ENCODE peak calls at places on chromosome 14, in four cellular contexts. O, A, Q and N are unnamed samples.

GRCh38 chr14:39396448-39396847 is 35.8 kb downstream of the FBXO33 start:
- DNase-seq in O (no peak), A (no peak), Q (no peak), N (no peak)

GRCh38 chr14:87643005-87643404 is 350.0 kb downstream of the GALC start:
- DNase-seq in O (no peak), A (no peak), Q (no peak), N (no peak)

GRCh38 chr14:55705651-55706340 is 125.8 kb downstream of the KTN1 start:
- DNase-seq in O (peak), A (no peak), Q (no peak), N (peak)

GRCh38 chr14:60266021-60266937 is 17.3 kb downstream of the PPM1A start:
- DNase-seq in O (no peak), A (peak), Q (no peak), N (no peak)

GRCh38 chr14:55556929-55557623 is 22.9 kb upstream of the KTN1 start:
- DNase-seq in O (peak), A (no peak), Q (no peak), N (peak)

GRCh38 chr14:75273272-75274044 is 5.2 kb upstream of the FOS start:
- DNase-seq in O (peak), A (no peak), Q (peak), N (no peak)

GRCh38 chr14:20935303-20935984 is 19.8 kb upstream of the RNASE2 start:
- DNase-seq in O (no peak), A (no peak), Q (no peak), N (no peak)

GRCh38 chr14:98925362-98926040 is 346.5 kb downstream of the BCL11B start:
- DNase-seq in O (no peak), A (no peak), Q (peak), N (no peak)

GRCh38 chr14:56650977-56651376 is 71.4 kb downstream of the TMEM260 start:
- DNase-seq in O (no peak), A (no peak), Q (no peak), N (no peak)

GRCh38 chr14:99273025-99273723 is 1.2 kb upstream of the BCL11B start:
- DNase-seq in O (no peak), A (peak), Q (no peak), N (no peak)

GRCh38 chr14:105491366-105492006 is 440 bp downstream of the TEDC1 start:
- DNase-seq in O (peak), A (peak), Q (peak), N (peak)

GRCh38 chr14:74655597-74656389 is 43.8 kb upstream of the LTBP2 start:
- DNase-seq in O (no peak), A (no peak), Q (no peak), N (peak)

GRCh38 chr14:50821471-50822464 is 9.2 kb downstream of the NIN start:
- DNase-seq in O (no peak), A (no peak), Q (peak), N (no peak)

DNA sequence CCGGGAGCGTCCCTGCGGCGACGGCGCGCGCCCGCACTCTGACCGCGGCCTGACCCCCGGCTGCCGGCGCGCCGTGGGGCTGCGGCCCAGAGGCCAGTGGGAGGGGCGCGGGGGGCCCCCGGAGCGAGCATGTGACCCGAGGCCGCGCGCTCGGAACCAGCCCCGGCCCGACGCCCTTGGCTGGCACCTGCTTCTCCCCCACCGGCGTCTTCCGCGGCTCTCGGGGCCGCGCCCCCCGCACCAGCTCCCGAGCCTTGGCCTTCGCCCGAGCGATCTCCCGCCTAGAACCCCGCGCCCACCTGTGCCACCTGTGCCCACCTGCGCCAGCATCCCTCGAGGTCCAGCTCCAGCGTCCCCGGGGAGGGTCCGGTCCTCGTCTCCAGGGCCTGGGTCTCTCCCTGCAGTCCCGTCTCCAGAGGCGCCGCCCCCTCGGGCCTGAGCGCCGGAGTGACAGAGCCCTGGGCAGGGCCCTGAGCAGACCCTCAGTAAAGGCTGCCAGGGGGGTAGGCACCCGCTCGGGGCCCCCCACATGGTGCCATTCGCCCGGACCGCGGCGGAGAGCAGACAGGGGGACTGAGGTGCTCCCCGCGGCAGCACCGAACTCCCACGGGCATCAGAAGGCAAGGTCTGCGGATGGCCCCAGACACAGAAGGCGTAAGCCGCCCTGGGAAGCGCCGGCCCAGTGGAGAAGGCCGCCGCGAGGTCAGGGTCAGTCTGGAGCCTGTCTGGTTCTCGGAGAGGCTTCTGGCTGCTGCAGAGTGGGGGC is 762 bp upstream of the PPP1R13B start:
- DNase-seq in O (no peak), A (no peak), Q (peak), N (no peak)
- H3K27ac ChIP-seq in O (peak), A (peak), Q (peak), N (peak)

DNA sequence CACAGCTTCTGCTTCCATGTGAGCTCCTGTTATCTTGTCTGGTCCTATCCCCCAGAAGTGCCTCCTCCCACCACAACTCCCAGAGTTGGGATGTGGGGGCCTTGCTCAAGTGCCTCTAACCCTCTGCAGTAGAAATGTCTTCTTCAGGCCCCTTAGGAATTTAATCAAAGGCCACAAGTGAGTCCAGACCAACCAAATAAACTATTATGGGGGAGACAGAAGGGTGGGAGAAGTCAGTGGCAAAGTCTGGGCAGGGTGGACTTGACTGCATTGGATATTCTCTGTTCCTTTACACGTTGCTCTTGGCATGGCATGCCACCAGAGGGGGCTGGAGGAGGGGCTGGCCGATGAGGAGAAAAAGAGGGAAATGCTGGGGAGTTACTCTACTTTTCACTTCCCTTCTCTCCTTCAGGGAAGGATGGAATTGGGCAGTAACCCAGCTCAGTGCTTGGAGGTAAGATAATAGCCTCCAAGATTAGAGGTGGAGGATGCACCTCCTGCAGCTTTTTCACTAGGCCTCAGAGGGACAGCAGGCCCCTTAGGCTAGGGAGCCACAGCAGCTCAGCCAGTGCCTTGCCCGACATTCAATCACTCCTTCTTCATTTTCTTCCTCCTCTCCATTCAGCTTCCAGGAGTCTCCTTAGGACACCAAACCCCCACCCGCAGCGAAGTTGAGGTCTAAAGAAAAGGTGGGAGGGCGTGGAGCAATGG is 1.2 kb upstream of the AP1G2 start:
- DNase-seq in O (no peak), A (no peak), Q (no peak), N (no peak)
- H3K27ac ChIP-seq in O (peak), A (peak), Q (no peak), N (no peak)

DNA sequence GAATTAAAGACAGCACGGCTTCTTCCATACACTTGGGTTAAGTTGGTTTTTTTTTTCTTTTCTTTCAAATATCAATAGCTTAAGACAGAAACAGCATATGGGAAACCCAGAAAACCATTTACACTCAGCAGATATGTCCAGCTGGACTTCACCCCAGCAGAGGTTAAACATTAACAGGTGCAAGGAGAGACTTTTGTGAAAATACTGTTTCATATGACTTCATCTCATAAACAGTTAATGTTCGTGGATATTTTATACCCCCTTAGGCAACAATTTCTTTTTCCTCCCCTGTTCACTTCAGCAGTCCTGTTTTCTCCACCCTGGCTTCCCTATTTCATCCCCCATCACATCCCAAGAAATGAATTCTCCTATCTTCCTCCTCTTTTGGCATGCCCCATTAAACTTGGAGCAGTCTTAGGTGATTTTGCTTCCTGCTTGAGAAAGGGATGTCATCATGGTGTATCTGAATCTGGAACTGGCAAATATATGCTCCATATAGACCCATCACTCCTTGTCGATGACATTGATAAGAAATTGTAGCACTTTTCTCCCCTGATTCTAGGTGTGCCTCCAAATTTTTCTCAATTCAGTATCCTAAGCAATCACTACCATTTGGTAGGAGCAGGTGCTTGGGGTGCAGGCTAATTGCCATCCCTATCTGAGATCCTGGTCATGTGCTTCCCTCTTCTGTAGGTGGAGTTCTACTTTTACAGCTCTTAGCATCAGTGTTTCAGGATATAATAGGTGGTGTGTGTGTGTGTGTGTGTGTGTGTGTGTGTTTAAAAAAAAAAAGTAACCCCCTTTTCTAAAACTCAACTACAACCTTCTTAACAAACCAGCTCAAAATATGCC is 67.9 kb downstream of the BMP4 start:
- DNase-seq in O (no peak), A (no peak), Q (no peak), N (no peak)
- H3K27ac ChIP-seq in O (no peak), A (peak), Q (no peak), N (no peak)

DNA sequence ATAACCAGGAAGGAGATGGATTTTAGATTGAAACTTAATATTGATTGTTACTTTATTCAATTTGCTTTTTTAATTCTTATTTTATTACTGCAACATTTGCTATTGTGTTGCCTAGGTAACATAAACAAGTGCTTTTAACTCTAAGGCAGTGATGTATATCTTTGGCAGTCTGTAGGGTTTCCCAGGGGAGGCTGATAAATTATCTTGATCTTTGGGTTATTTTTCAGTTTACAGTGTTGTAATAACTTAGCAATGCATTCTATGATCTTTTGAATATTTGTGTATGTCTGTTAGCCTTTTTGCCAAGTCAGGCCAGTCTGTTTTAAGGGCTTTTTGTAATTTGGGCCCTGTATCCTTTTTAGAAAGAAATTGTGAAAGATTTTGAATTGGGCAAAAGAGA is 7.8 kb upstream of the DTD2 start:
- DNase-seq in O (no peak), A (no peak), Q (no peak), N (no peak)
- H3K27ac ChIP-seq in O (no peak), A (no peak), Q (no peak), N (no peak)

GRCh38 chr14:89620436-89620835 is 203.4 kb upstream of the FOXN3 start:
- DNase-seq in O (no peak), A (no peak), Q (no peak), N (no peak)

GRCh38 chr14:89618309-89618708 is 201.3 kb upstream of the FOXN3 start:
- DNase-seq in O (no peak), A (no peak), Q (no peak), N (no peak)

GRCh38 chr14:89621009-89621421 is 204.0 kb upstream of the FOXN3 start:
- DNase-seq in O (no peak), A (no peak), Q (no peak), N (no peak)

GRCh38 chr14:89618821-89619551 is 202.0 kb upstream of the FOXN3 start:
- DNase-seq in O (no peak), A (peak), Q (peak), N (no peak)

DNA sequence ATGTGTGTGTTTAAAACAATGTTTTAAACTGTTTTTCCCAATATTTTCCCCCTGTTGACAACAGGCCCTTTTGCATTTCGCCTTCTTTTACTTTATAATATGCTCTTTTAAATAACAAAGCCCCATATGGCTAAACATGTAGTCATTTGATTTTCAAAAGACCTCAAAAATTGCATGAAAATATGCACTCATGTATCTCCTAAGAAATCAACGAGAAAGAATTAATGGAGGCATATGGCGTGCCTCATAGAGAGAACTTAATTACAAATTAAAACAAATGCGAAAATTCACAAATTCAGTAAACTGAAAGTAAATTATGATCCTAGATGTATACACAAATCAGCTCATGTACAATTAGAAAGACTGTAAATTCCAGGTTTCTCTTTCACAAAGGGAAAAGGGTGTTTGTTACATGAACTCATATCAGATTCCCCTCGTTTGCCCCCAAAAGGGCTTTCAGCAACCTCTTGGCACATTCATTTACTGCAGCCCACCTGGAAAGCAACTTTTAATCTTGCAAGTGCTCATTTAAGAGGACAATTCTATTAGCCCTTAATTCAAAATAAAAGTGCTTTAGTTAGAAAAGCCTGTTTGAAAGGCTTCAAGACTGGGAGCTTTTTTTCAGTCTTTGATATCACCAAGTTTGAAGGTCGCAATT is 202.7 kb upstream of the FOXN3 start:
- DNase-seq in O (no peak), A (no peak), Q (no peak), N (no peak)
- H3K27ac ChIP-seq in O (no peak), A (no peak), Q (peak), N (no peak)

GRCh38 chr14:68623828-68624227 is 169.0 kb downstream of the ZFP36L1 start:
- DNase-seq in O (no peak), A (no peak), Q (no peak), N (no peak)

GRCh38 chr14:68621400-68622365 is 171.2 kb downstream of the ZFP36L1 start:
- DNase-seq in O (no peak), A (no peak), Q (no peak), N (no peak)

GRCh38 chr14:68622856-68623255 is 170.0 kb downstream of the ZFP36L1 start:
- DNase-seq in O (no peak), A (no peak), Q (no peak), N (no peak)

GRCh38 chr14:68624541-68625220 is 168.2 kb downstream of the ZFP36L1 start:
- DNase-seq in O (peak), A (no peak), Q (no peak), N (no peak)

GRCh38 chr14:68623307-68623706 is 169.6 kb downstream of the ZFP36L1 start:
- DNase-seq in O (peak), A (no peak), Q (no peak), N (no peak)
- H3K27ac ChIP-seq in O (peak), A (no peak), Q (no peak), N (no peak)

GRCh38 chr14:69818760-69819191 is 21.7 kb upstream of the SLC10A1 start:
- DNase-seq in O (peak), A (peak), Q (no peak), N (no peak)

GRCh38 chr14:69820991-69821390 is 23.9 kb upstream of the SLC10A1 start:
- DNase-seq in O (no peak), A (no peak), Q (no peak), N (no peak)

GRCh38 chr14:69827560-69827959 is 30.5 kb upstream of the SLC10A1 start:
- DNase-seq in O (no peak), A (no peak), Q (no peak), N (peak)

GRCh38 chr14:69819607-69820006 is 22.6 kb upstream of the SLC10A1 start:
- DNase-seq in O (no peak), A (no peak), Q (peak), N (no peak)

GRCh38 chr14:69822456-69822855 is 25.4 kb upstream of the SLC10A1 start:
- DNase-seq in O (no peak), A (no peak), Q (no peak), N (peak)
- H3K27ac ChIP-seq in O (no peak), A (no peak), Q (no peak), N (no peak)

GRCh38 chr14:94541234-94541975 is 19.8 kb upstream of the SERPINA4 start:
- DNase-seq in O (no peak), A (no peak), Q (no peak), N (no peak)

GRCh38 chr14:94538070-94538740 is 23.0 kb upstream of the SERPINA4 start:
- DNase-seq in O (no peak), A (no peak), Q (no peak), N (no peak)

GRCh38 chr14:94542111-94542810 is 19.0 kb upstream of the SERPINA4 start:
- DNase-seq in O (no peak), A (no peak), Q (no peak), N (no peak)

GRCh38 chr14:94539181-94539580 is 22.1 kb upstream of the SERPINA4 start:
- DNase-seq in O (no peak), A (no peak), Q (no peak), N (no peak)

DNA sequence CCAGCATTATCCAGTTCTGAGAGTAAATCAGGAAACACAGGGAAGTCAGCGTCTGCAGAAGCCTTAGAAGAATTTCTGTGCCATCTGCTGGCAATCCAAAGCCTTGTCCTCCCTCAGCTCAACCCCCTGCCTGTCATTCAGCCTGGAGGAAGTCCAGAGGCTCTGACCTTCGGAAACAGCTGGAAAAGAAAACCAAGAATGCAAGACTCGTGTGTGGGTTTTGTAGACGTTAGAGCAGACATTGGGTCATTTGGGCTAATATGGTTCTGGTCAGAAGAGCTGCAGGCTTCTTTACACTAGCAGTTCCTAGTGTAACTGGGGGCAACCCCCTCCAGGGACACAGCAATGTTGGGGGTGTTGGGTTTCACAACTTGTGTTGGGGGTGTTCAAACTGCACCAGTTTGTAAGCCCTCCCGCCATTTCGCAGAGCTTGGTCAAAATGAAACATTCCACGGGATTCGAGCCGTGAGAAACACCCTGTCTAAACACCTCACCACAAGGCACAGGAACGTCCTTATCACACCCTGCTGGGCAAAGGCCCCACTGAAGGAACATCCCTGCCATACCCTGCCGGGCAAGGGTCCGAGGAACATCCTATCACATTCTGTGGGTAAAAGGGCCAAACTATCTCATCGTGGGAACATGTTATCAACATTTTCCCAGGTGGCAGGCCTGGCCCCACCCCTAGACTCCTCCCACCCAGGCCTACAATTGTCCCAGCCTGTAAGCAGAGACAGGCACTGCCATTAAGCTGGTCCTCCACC is 21.0 kb upstream of the SERPINA4 start:
- DNase-seq in O (no peak), A (no peak), Q (no peak), N (no peak)
- H3K27ac ChIP-seq in O (no peak), A (no peak), Q (no peak), N (no peak)

GRCh38 chr14:91350813-91351507 is 66.7 kb downstream of the CCDC88C start:
- DNase-seq in O (no peak), A (no peak), Q (peak), N (no peak)

GRCh38 chr14:91352101-91352500 is 65.5 kb downstream of the CCDC88C start:
- DNase-seq in O (no peak), A (no peak), Q (peak), N (no peak)

GRCh38 chr14:91350483-91350812 is 67.2 kb downstream of the CCDC88C start:
- DNase-seq in O (no peak), A (no peak), Q (peak), N (no peak)

GRCh38 chr14:91352696-91353692 is 64.6 kb downstream of the CCDC88C start:
- DNase-seq in O (no peak), A (no peak), Q (peak), N (no peak)

GRCh38 chr14:91351508-91351853 is 66.1 kb downstream of the CCDC88C start:
- DNase-seq in O (no peak), A (no peak), Q (peak), N (no peak)
- H3K27ac ChIP-seq in O (no peak), A (no peak), Q (peak), N (no peak)